ENCODE peak calls at places on chromosomes 2 and 18, in six cellular contexts. Q is RCC 7860; Z is activated CD8-positive, alpha-beta memory T cell treated with anti-CD3 and anti-CD28 coated beads for 24 hours; D is MM.1S; V is EL; U is nucleus accumbens. F is an unnamed sample.

GRCh38 chr2:210938228-210938627 is 381.8 kb downstream of the CPS1 start:
- DNase-seq in Z (no peak), D (no peak), Q (no peak), U (no peak), V (no peak), F (no peak)

GRCh38 chr2:1658394-1659151 is 85.7 kb downstream of the PXDN start:
- DNase-seq in V (no peak), U (no peak), D (no peak), Q (peak), Z (no peak), F (no peak)

GRCh38 chr2:154952346-154953010 is 254.0 kb downstream of the KCNJ3 start:
- DNase-seq in Z (no peak), U (no peak), Q (no peak), V (no peak), D (peak), F (peak)

GRCh38 chr2:105114551-105114950 is 76.7 kb downstream of the MRPS9 start:
- DNase-seq in Q (peak), U (no peak), D (peak), V (peak), Z (no peak), F (peak)

GRCh38 chr2:191020742-191021381 is 6.9 kb upstream of the STAT1 start:
- DNase-seq in U (peak), Z (peak), Q (peak), V (peak), D (peak), F (no peak)

GRCh38 chr2:200063155-200063554 is 107.8 kb downstream of the MAIP1 start:
- DNase-seq in U (no peak), Z (no peak), D (no peak), Q (no peak), V (no peak), F (no peak)

GRCh38 chr2:100320547-100321180 is 1.6 kb downstream of the LONRF2 start:
- DNase-seq in D (no peak), U (peak), V (no peak), Q (no peak), Z (no peak), F (no peak)

GRCh38 chr18:75618146-75618545 is 190.6 kb upstream of the SMIM21 start:
- DNase-seq in D (no peak), V (no peak), Q (no peak), Z (no peak), U (no peak), F (no peak)

GRCh38 chr2:239318091-239318725 is 82.6 kb downstream of the HDAC4 start:
- DNase-seq in Z (peak), V (no peak), Q (no peak), D (no peak), U (no peak), F (no peak)

GRCh38 chr2:170737821-170738220 is 22.7 kb downstream of the SP5 start:
- DNase-seq in Z (no peak), V (no peak), U (no peak), Q (no peak), D (no peak), F (no peak)

GRCh38 chr2:9896216-9896615 is 52.9 kb downstream of the TAF1B start:
- DNase-seq in U (no peak), Z (no peak), Q (no peak), V (no peak), D (no peak), F (no peak)

GRCh38 chr2:226795281-226796011 is 4.2 kb downstream of the IRS1 start:
- DNase-seq in Q (no peak), Z (peak), U (no peak), V (peak), D (no peak), F (no peak)

GRCh38 chr18:55735969-55736368 is 148.0 kb upstream of the TCF4 start:
- DNase-seq in D (no peak), U (no peak), Q (no peak), Z (no peak), V (no peak), F (no peak)

GRCh38 chr2:191183516-191183915 is 32.7 kb upstream of the STAT4 start:
- DNase-seq in Z (no peak), V (no peak), D (no peak), U (no peak), Q (no peak), F (no peak)

GRCh38 chr2:188693771-188694170 is 280.4 kb upstream of the COL3A1 start:
- DNase-seq in D (no peak), V (no peak), Z (no peak), U (no peak), Q (no peak), F (no peak)

GRCh38 chr18:66534110-66534509 is 69.8 kb downstream of the CDH19 start:
- DNase-seq in Q (no peak), V (no peak), Z (no peak), U (no peak), D (no peak), F (no peak)

GRCh38 chr2:151056870-151057269 is 204.8 kb downstream of the RBM43 start:
- DNase-seq in Z (no peak), U (no peak), D (no peak), Q (no peak), V (no peak), F (no peak)

GRCh38 chr18:49846263-49846662 is 32.9 kb upstream of the ACAA2 start:
- DNase-seq in V (peak), D (no peak), Z (no peak), U (no peak), Q (no peak), F (no peak)

GRCh38 chr2:190551928-190552327 is 17.4 kb upstream of the NEMP2 start:
- DNase-seq in U (no peak), Z (no peak), Q (no peak), V (no peak), D (no peak), F (no peak)

GRCh38 chr18:69689081-69689759 is 258.5 kb downstream of the CD226 start:
- DNase-seq in V (no peak), D (no peak), U (no peak), Z (no peak), Q (no peak), F (no peak)

GRCh38 chr18:21230436-21230835 is 11.6 kb upstream of the GREB1L start:
- DNase-seq in Z (no peak), Q (no peak), V (peak), D (no peak), U (no peak), F (no peak)

GRCh38 chr2:30232801-30233130 is 1.4 kb downstream of the LBH start:
- DNase-seq in Q (no peak), U (no peak), Z (peak), V (no peak), D (no peak), F (peak)

GRCh38 chr2:241872313-241872642 is 2.7 kb downstream of the RTP5 start:
- DNase-seq in V (no peak), Z (no peak), D (no peak), U (no peak), Q (no peak), F (no peak)

GRCh38 chr2:135782231-135782630 is 40.6 kb downstream of the UBXN4 start:
- DNase-seq in V (no peak), Z (no peak), Q (no peak), U (no peak), D (no peak), F (no peak)

GRCh38 chr2:142675398-142675797 is 202.1 kb upstream of the KYNU start:
- DNase-seq in D (no peak), Q (no peak), U (no peak), Z (no peak), V (no peak), F (no peak)

GRCh38 chr2:43000242-43001054 is 208.1 kb upstream of the HAAO start:
- DNase-seq in V (no peak), D (no peak), Z (no peak), U (peak), Q (no peak), F (no peak)

GRCh38 chr2:3594493-3595281 is at the start of gene COLEC11:
- DNase-seq in Z (peak), Q (no peak), D (no peak), U (no peak), V (no peak), F (no peak)

GRCh38 chr2:45649855-45650806 is 1.3 kb upstream of the PRKCE start:
- DNase-seq in U (peak), V (peak), D (peak), Q (no peak), Z (peak), F (peak)

GRCh38 chr2:14712091-14712490 is 79.6 kb downstream of the LRATD1 start:
- DNase-seq in U (no peak), Q (no peak), D (no peak), V (no peak), Z (no peak), F (no peak)

GRCh38 chr2:222566229-222566628 is 89.7 kb downstream of the FARSB start:
- DNase-seq in U (no peak), V (no peak), Q (no peak), D (no peak), Z (no peak), F (no peak)

GRCh38 chr2:36967236-36967876 is 1.0 kb upstream of the STRN start:
- DNase-seq in U (no peak), Z (no peak), D (no peak), Q (no peak), V (no peak), F (no peak)

F was measured in NAMALWA.